ENCODE peak calls at places on chromosome 1, in six cellular contexts. V is cardiac muscle cell, F is tibial nerve, A is prostate gland, C is RWPE1, S is endodermal cell. I is an unnamed sample.

GRCh38 chr1:230070321-230071208 is 3.5 kb downstream of the GALNT2 start:
- DNase-seq in V (no peak), F (no peak), A (no peak), C (no peak), S (no peak), I (no peak)

GRCh38 chr1:226181996-226182714 is 4.4 kb downstream of the ACBD3 start:
- DNase-seq in V (peak), F (peak), A (no peak), C (peak), S (peak), I (peak)

GRCh38 chr1:223022641-223023473 is 120.2 kb downstream of the TLR5 start:
- DNase-seq in V (no peak), F (no peak), A (no peak), C (no peak), S (peak), I (no peak)

GRCh38 chr1:77126309-77126708 is 92.9 kb downstream of the PIGK start:
- DNase-seq in V (peak), F (no peak), A (peak), C (peak), S (peak), I (no peak)

GRCh38 chr1:156712626-156713025 is 7.2 kb upstream of the CRABP2 start:
- DNase-seq in V (no peak), F (no peak), A (no peak), C (no peak), S (no peak), I (no peak)

GRCh38 chr1:202154766-202155477 is 5.5 kb downstream of the PTPN7 start:
- DNase-seq in V (peak), F (no peak), A (no peak), C (no peak), S (peak), I (no peak)

GRCh38 chr1:199954701-199955100 is 72.8 kb upstream of the NR5A2 start:
- DNase-seq in V (no peak), F (no peak), A (no peak), C (no peak), S (peak), I (no peak)

GRCh38 chr1:234911787-234912186 is 216.8 kb downstream of the TOMM20 start:
- DNase-seq in V (no peak), F (no peak), A (no peak), C (no peak), S (no peak), I (no peak)

GRCh38 chr1:25890249-25891034 is 14.9 kb upstream of the PAQR7 start:
- DNase-seq in V (no peak), F (no peak), A (peak), C (peak), S (peak), I (no peak)

GRCh38 chr1:111748618-111749337 is 6.9 kb upstream of the DDX20 start:
- DNase-seq in V (no peak), F (no peak), A (no peak), C (no peak), S (no peak), I (no peak)

GRCh38 chr1:18997508-18997907 is 41.0 kb upstream of the IFFO2 start:
- DNase-seq in V (no peak), F (no peak), A (no peak), C (no peak), S (no peak), I (no peak)

GRCh38 chr1:212727386-212728181 is 27.9 kb upstream of the BATF3 start:
- DNase-seq in V (peak), F (no peak), A (no peak), C (no peak), S (no peak), I (peak)
- H3K27ac ChIP-seq in V (no peak), F (no peak), A (no peak), C (no peak), S (no peak), I (peak)

GRCh38 chr1:61395156-61395555 is 312.8 kb downstream of the NFIA start:
- DNase-seq in V (peak), F (no peak), A (no peak), C (no peak), S (no peak), I (no peak)

GRCh38 chr1:61397915-61398314 is 315.6 kb downstream of the NFIA start:
- DNase-seq in V (no peak), F (no peak), A (peak), C (no peak), S (no peak), I (no peak)

GRCh38 chr1:61400131-61400530 is 317.8 kb downstream of the NFIA start:
- DNase-seq in V (no peak), F (no peak), A (no peak), C (no peak), S (no peak), I (no peak)

GRCh38 chr1:61399192-61399591 is 316.8 kb downstream of the NFIA start:
- DNase-seq in V (no peak), F (no peak), A (no peak), C (no peak), S (no peak), I (no peak)

GRCh38 chr1:61397495-61397894 is 315.1 kb downstream of the NFIA start:
- DNase-seq in V (no peak), F (no peak), A (no peak), C (no peak), S (no peak), I (no peak)
- H3K27ac ChIP-seq in V (no peak), F (no peak), A (no peak), C (no peak), S (no peak), I (no peak)

DNA sequence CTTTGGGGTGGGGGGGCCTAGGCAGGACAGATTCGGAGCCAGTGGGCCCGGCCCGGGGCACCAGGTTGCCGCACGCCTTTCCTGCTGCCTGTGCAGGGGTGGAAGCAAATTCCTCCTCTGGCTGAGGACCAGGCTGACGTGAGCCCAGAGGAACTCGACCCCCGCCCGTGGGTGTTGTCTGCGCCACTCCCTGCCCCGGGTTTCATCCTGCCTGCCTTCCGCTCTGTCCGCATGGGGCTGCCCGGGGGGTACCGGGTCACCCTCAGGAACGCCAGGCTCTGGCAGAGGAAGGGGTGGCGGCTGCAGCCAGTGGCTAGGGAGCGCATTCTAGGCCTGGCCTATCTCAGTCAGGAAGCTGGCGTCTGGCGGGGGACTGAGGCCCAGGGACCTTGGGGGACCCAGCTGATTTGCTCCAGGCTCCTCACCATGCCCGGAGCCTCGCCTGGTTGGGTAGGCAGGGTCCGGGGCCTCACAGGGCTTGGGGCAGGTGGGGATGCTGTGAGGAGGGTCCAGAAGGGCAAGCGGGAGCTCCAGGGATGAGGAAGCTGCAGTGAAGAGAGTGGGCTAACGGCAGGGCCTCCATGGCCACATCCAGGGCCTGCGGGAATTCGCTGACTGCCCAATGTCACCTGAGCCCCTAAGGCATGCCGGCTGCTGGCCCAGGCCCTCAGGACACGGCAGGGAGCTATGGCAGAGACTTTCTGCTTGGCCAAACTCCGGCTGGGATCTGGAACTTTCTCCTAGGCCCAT is 2.4 kb upstream of the IBA57 start:
- DNase-seq in V (peak), F (no peak), A (no peak), C (peak), S (no peak), I (no peak)
- H3K27ac ChIP-seq in V (no peak), F (peak), A (no peak), C (peak), S (no peak), I (no peak)

GRCh38 chr1:116152577-116152943 is 41.4 kb downstream of the MAB21L3 start:
- DNase-seq in V (no peak), F (no peak), A (no peak), C (no peak), S (no peak), I (no peak)

GRCh38 chr1:116148967-116149366 is 37.8 kb downstream of the MAB21L3 start:
- DNase-seq in V (no peak), F (no peak), A (no peak), C (no peak), S (no peak), I (no peak)

GRCh38 chr1:116147972-116148371 is 36.8 kb downstream of the MAB21L3 start:
- DNase-seq in V (no peak), F (no peak), A (peak), C (no peak), S (no peak), I (no peak)

GRCh38 chr1:116151739-116152576 is 40.8 kb downstream of the MAB21L3 start:
- DNase-seq in V (peak), F (peak), A (peak), C (peak), S (peak), I (peak)

GRCh38 chr1:116150368-116150767 is 39.2 kb downstream of the MAB21L3 start:
- DNase-seq in V (no peak), F (no peak), A (no peak), C (no peak), S (no peak), I (no peak)
- H3K27ac ChIP-seq in V (no peak), F (no peak), A (no peak), C (no peak), S (no peak), I (no peak)

I was measured in SJSA1.